ENCODE peak calls at places on chromosomes 2 and 18, in six cellular contexts. L is tibial artery, U is Karpas-422, B is NCI-H446, P is OCI-M1, S is 8988T. X is an unnamed sample.

GRCh38 chr2:16012626-16013501 is 72.5 kb downstream of the MYCN start:
- DNase-seq in L (no peak), U (no peak), B (no peak), P (no peak), S (no peak), X (no peak)

GRCh38 chr2:137508739-137509384 is 455.4 kb upstream of the HNMT start:
- DNase-seq in L (no peak), U (no peak), B (no peak), P (no peak), S (no peak), X (no peak)

GRCh38 chr18:48780151-48781001 is 170.4 kb downstream of the SMAD7 start:
- DNase-seq in L (peak; percentile 81), U (no peak), B (no peak), P (peak; percentile 20), S (no peak), X (no peak)

GRCh38 chr2:39127973-39128372 is 7.1 kb upstream of the SOS1 start:
- DNase-seq in L (no peak), U (peak; percentile 93), B (no peak), P (peak; percentile 68), S (no peak), X (no peak)

GRCh38 chr18:49814147-49814499 is 790 bp upstream of the ACAA2 start:
- DNase-seq in L (peak; percentile 86), U (no peak), B (peak; percentile 49), P (peak; percentile 83), S (no peak), X (no peak)

GRCh38 chr2:9752441-9753275 is 90.6 kb upstream of the TAF1B start:
- DNase-seq in L (no peak), U (no peak), B (no peak), P (no peak), S (no peak), X (no peak)

GRCh38 chr18:79634186-79634585 is 45.4 kb upstream of the CTDP1 start:
- DNase-seq in L (peak; percentile 47), U (no peak), B (no peak), P (no peak), S (no peak), X (no peak)

GRCh38 chr2:61016392-61017002 is 1.0 kb upstream of the PEX13 start:
- DNase-seq in L (no peak), U (peak; percentile 69), B (no peak), P (no peak), S (no peak), X (no peak)

GRCh38 chr2:137950238-137950637 is 14.0 kb upstream of the HNMT start:
- DNase-seq in L (no peak), U (no peak), B (no peak), P (peak; percentile 48), S (no peak), X (no peak)

GRCh38 chr18:58814317-58814716 is 50.4 kb upstream of the ZNF532 start:
- DNase-seq in L (no peak), U (no peak), B (no peak), P (no peak), S (no peak), X (no peak)

GRCh38 chr2:16224298-16225045 is 284.1 kb downstream of the MYCN start:
- DNase-seq in L (peak; percentile 33), U (no peak), B (no peak), P (no peak), S (no peak), X (no peak)

GRCh38 chr2:85504434-85505261 is 34.3 kb upstream of the MAT2A start:
- DNase-seq in L (peak; percentile 81), U (no peak), B (peak; percentile 90), P (no peak), S (peak; percentile 23), X (peak; percentile 99)

GRCh38 chr2:64609229-64609994 is 44.3 kb downstream of the SERTAD2 start:
- DNase-seq in L (peak; percentile 76), U (peak; percentile 94), B (no peak), P (peak; percentile 77), S (peak; percentile 86), X (no peak)

GRCh38 chr2:169363027-169363569 is 764 bp upstream of the LRP2 start:
- DNase-seq in L (no peak), U (no peak), B (no peak), P (no peak), S (no peak), X (no peak)

GRCh38 chr2:42133771-42134195 is 35.4 kb upstream of the EML4 start:
- DNase-seq in L (no peak), U (no peak), B (no peak), P (no peak), S (no peak), X (no peak)

GRCh38 chr2:144334551-144334950 is 185.4 kb downstream of the ZEB2 start:
- DNase-seq in L (no peak), U (no peak), B (no peak), P (no peak), S (no peak), X (peak; percentile 87)

GRCh38 chr2:231621051-231621879 is 28.6 kb downstream of the TEX44 start:
- DNase-seq in L (no peak), U (no peak), B (no peak), P (peak; percentile 32), S (no peak), X (no peak)

GRCh38 chr2:36526216-36526615 is 71.8 kb downstream of the FEZ2 start:
- DNase-seq in L (no peak), U (no peak), B (no peak), P (no peak), S (no peak), X (no peak)

GRCh38 chr2:237968048-237968862 is 1.4 kb downstream of the UBE2F start:
- DNase-seq in L (peak; percentile 75), U (peak; percentile 84), B (no peak), P (peak; percentile 96), S (peak; percentile 53), X (peak; percentile 22)